ENCODE peak calls at places on chromosomes 2 and 18, in eight cellular contexts. M is ovary, U is GM12878, N is K562, R is sigmoid colon, Y is A549, I is stomach, J is SK-N-SH. Z is an unnamed sample.

GRCh38 chr2:145721681-145722080 is 1201.8 kb upstream of the ZEB2 start:
- DNase-seq in M (no peak), U (no peak), N (no peak), R (no peak), Y (no peak), I (no peak), J (no peak), Z (no peak)

GRCh38 chr2:241739651-241740050 is 5.2 kb downstream of the D2HGDH start:
- DNase-seq in M (no peak), U (no peak), N (no peak), R (no peak), Y (no peak), I (no peak), J (no peak), Z (no peak)

GRCh38 chr2:236164201-236164982 is 3.8 kb downstream of the GBX2 start:
- DNase-seq in M (no peak), U (no peak), N (no peak), R (peak; percentile 58), Y (no peak), I (no peak), J (peak; percentile 80), Z (no peak)

GRCh38 chr2:237591021-237591370 is 462 bp upstream of the RAB17 start:
- DNase-seq in M (peak; percentile 55), U (no peak), N (no peak), R (no peak), Y (no peak), I (peak; percentile 80), J (no peak), Z (peak; percentile 75)

GRCh38 chr2:142944264-142944663 is 66.8 kb downstream of the KYNU start:
- DNase-seq in M (no peak), U (no peak), N (no peak), R (no peak), Y (peak; percentile 39), I (no peak), J (no peak), Z (no peak)

GRCh38 chr2:191818725-191819333 is 28.1 kb downstream of the CAVIN2 start:
- DNase-seq in M (no peak), U (no peak), N (no peak), R (no peak), Y (no peak), I (no peak), J (no peak), Z (no peak)

GRCh38 chr2:33411765-33412164 is 64.7 kb upstream of the RASGRP3 start:
- DNase-seq in M (no peak), U (no peak), N (no peak), R (no peak), Y (peak; percentile 100), I (no peak), J (no peak), Z (no peak)

GRCh38 chr2:9692392-9693137 is 61.8 kb upstream of the YWHAQ start:
- DNase-seq in M (no peak), U (no peak), N (no peak), R (peak; percentile 60), Y (no peak), I (no peak), J (peak; percentile 14), Z (peak; percentile 33)

GRCh38 chr2:136718273-136718672 is 47.1 kb upstream of the THSD7B start:
- DNase-seq in M (no peak), U (no peak), N (no peak), R (no peak), Y (no peak), I (no peak), J (no peak), Z (no peak)

GRCh38 chr2:12074884-12075217 is 328.4 kb downstream of the LPIN1 start:
- DNase-seq in M (no peak), U (no peak), N (no peak), R (no peak), Y (no peak), I (no peak), J (no peak), Z (no peak)

GRCh38 chr2:44348385-44348784 is 12.9 kb downstream of the PREPL start:
- DNase-seq in M (no peak), U (no peak), N (no peak), R (no peak), Y (no peak), I (no peak), J (no peak), Z (no peak)

GRCh38 chr2:199452200-199452990 is 5.3 kb downstream of the SATB2 start:
- DNase-seq in M (no peak), U (no peak), N (peak; percentile 15), R (no peak), Y (no peak), I (no peak), J (no peak), Z (no peak)

GRCh38 chr2:185145316-185146121 is 547.2 kb downstream of the ZNF804A start:
- DNase-seq in M (no peak), U (no peak), N (no peak), R (no peak), Y (no peak), I (no peak), J (no peak), Z (no peak)

GRCh38 chr2:236083934-236084333 is 84.3 kb downstream of the GBX2 start:
- DNase-seq in M (no peak), U (no peak), N (no peak), R (no peak), Y (no peak), I (no peak), J (no peak), Z (no peak)

GRCh38 chr18:49170925-49171509 is 220.3 kb upstream of the SMAD7 start:
- DNase-seq in M (no peak), U (no peak), N (no peak), R (no peak), Y (no peak), I (no peak), J (no peak), Z (no peak)

GRCh38 chr2:108637304-108637669 is 82.0 kb upstream of the RANBP2 start:
- DNase-seq in M (no peak), U (peak; percentile 46), N (peak; percentile 77), R (no peak), Y (peak; percentile 32), I (peak; percentile 49), J (no peak), Z (no peak)

GRCh38 chr2:180848393-180848792 is 132.0 kb upstream of the UBE2E3 start:
- DNase-seq in M (no peak), U (no peak), N (no peak), R (no peak), Y (no peak), I (no peak), J (no peak), Z (no peak)

GRCh38 chr2:148124271-148124670 is 103.4 kb downstream of the MBD5 start:
- DNase-seq in M (no peak), U (no peak), N (no peak), R (no peak), Y (no peak), I (no peak), J (no peak), Z (no peak)

GRCh38 chr18:75727479-75727878 is 300.0 kb upstream of the SMIM21 start:
- DNase-seq in M (peak; percentile 45), U (no peak), N (peak; percentile 21), R (no peak), Y (peak; percentile 19), I (no peak), J (peak; percentile 47), Z (peak; percentile 14)

GRCh38 chr2:70115646-70116442 is 28.6 kb downstream of the PCBP1 start:
- DNase-seq in M (peak; percentile 7), U (no peak), N (no peak), R (no peak), Y (no peak), I (no peak), J (no peak), Z (no peak)

GRCh38 chr2:68726608-68727367 is 7.8 kb upstream of the ARHGAP25 start:
- DNase-seq in M (no peak), U (peak; percentile 68), N (no peak), R (no peak), Y (no peak), I (peak; percentile 41), J (no peak), Z (peak; percentile 70)

GRCh38 chr2:205865794-205866490 is 183.6 kb downstream of the NRP2 start:
- DNase-seq in M (no peak), U (no peak), N (no peak), R (peak; percentile 70), Y (no peak), I (no peak), J (peak; percentile 47), Z (no peak)

GRCh38 chr2:48433682-48434081 is 96.3 kb upstream of the STON1 start:
- DNase-seq in M (peak; percentile 53), U (no peak), N (no peak), R (no peak), Y (no peak), I (no peak), J (no peak), Z (peak; percentile 31)

GRCh38 chr18:31954349-31954748 is 11.4 kb upstream of the TRAPPC8 start:
- DNase-seq in M (no peak), U (no peak), N (no peak), R (no peak), Y (peak; percentile 42), I (peak; percentile 33), J (no peak), Z (peak; percentile 49)
- H3K9me3 ChIP-seq in M (no peaks in the 10 kb centered on the region), U (no peaks in the 10 kb centered on the region), N (no peaks in the 10 kb centered on the region), R (no peaks in the 10 kb centered on the region), Y (no peaks in the 10 kb centered on the region), I (no peaks in the 10 kb centered on the region), J (no peaks in the 10 kb centered on the region), Z (no peaks in the 10 kb centered on the region)

GRCh38 chr2:37321029-37321682 is 3.5 kb downstream of the PRKD3 start:
- DNase-seq in M (no peak), U (no peak), N (no peak), R (no peak), Y (no peak), I (no peak), J (no peak), Z (no peak)
- H3K4me1 ChIP-seq in M (peaks cover 5% of the 10 kb centered on the region), U (peaks cover 9% of the 10 kb centered on the region), N (peaks cover 14% of the 10 kb centered on the region), R (peaks cover 77% of the 10 kb centered on the region), Y (peaks cover 9% of the 10 kb centered on the region), I (peaks cover 27% of the 10 kb centered on the region), J (peaks cover 57% of the 10 kb centered on the region), Z (peaks cover 16% of the 10 kb centered on the region)

GRCh38 chr2:38909872-38910271 is 20.2 kb downstream of the ARHGEF33 start:
- DNase-seq in M (no peak), U (no peak), N (no peak), R (no peak), Y (no peak), I (no peak), J (no peak), Z (no peak)

GRCh38 chr2:38907242-38907641 is 17.6 kb downstream of the ARHGEF33 start:
- DNase-seq in M (no peak), U (no peak), N (no peak), R (no peak), Y (no peak), I (no peak), J (no peak), Z (no peak)

GRCh38 chr2:38912619-38913018 is 22.9 kb downstream of the ARHGEF33 start:
- DNase-seq in M (no peak), U (no peak), N (no peak), R (no peak), Y (no peak), I (no peak), J (no peak), Z (no peak)

GRCh38 chr2:38905251-38905650 is 15.6 kb downstream of the ARHGEF33 start:
- DNase-seq in M (no peak), U (no peak), N (no peak), R (no peak), Y (no peak), I (no peak), J (no peak), Z (no peak)

GRCh38 chr2:38907743-38908562 is 18.3 kb downstream of the ARHGEF33 start:
- DNase-seq in M (no peak), U (peak; percentile 51), N (no peak), R (no peak), Y (no peak), I (no peak), J (no peak), Z (no peak)
- TF ChIP-seq EP300 in M (no peak), U (peak; percentile 33), N (no peak), R (no peak), Y (no peak), I (no peak), J (no peak), Z (no peak)

GRCh38 chr2:63300835-63301234 is 250.2 kb downstream of the OTX1 start:
- DNase-seq in M (no peak), U (no peak), N (peak; percentile 12), R (no peak), Y (peak; percentile 35), I (no peak), J (no peak), Z (no peak)
- H3K9me3 ChIP-seq in M (peaks cover 6% of the 10 kb centered on the region), U (peaks cover 18% of the 10 kb centered on the region), N (no peaks in the 10 kb centered on the region), R (peaks cover 34% of the 10 kb centered on the region), Y (peaks cover 40% of the 10 kb centered on the region), I (peaks cover 32% of the 10 kb centered on the region), J (peaks cover 10% of the 10 kb centered on the region), Z (peaks cover 33% of the 10 kb centered on the region)

Z was measured in transverse colon.